ENCODE peak calls at places on chromosomes 16 and 17, in ten cellular contexts. One of them, this sample, is unnamed. For H3K4me1, the result is how much of the 10 kb centered on the place peaks cover.

GRCh38 chr17:75832652-75833400 is 11.4 kb downstream of the UNC13D start:
- DNase-seq in K562: no peak
- DNase-seq in GM12878: no peak
- DNase-seq in SK-N-SH: no peak
- DNase-seq in sigmoid colon: no peak
- DNase-seq in transverse colon: no peak
- DNase-seq in stomach: no peak
- DNase-seq in H1: no peak
- DNase-seq in upper lobe of left lung: no peak
- DNase-seq in esophagus muscularis mucosa: no peak
- DNase-seq in this sample: no peak

GRCh38 chr16:67786491-67786890 is 19.9 kb downstream of the RANBP10 start:
- DNase-seq in K562: no peak
- DNase-seq in GM12878: peak
- DNase-seq in SK-N-SH: no peak
- DNase-seq in sigmoid colon: no peak
- DNase-seq in transverse colon: no peak
- DNase-seq in stomach: no peak
- DNase-seq in H1: no peak
- DNase-seq in upper lobe of left lung: no peak
- DNase-seq in esophagus muscularis mucosa: no peak
- DNase-seq in this sample: no peak

GRCh38 chr17:11986939-11987329 is 10.3 kb downstream of the ZNF18 start:
- DNase-seq in K562: peak
- DNase-seq in GM12878: no peak
- DNase-seq in SK-N-SH: peak
- DNase-seq in sigmoid colon: no peak
- DNase-seq in transverse colon: no peak
- DNase-seq in stomach: no peak
- DNase-seq in H1: no peak
- DNase-seq in upper lobe of left lung: no peak
- DNase-seq in esophagus muscularis mucosa: no peak
- DNase-seq in this sample: no peak

GRCh38 chr16:61836804-61837398 is 199.3 kb downstream of the CDH8 start:
- DNase-seq in K562: no peak
- DNase-seq in GM12878: no peak
- DNase-seq in SK-N-SH: no peak
- DNase-seq in sigmoid colon: no peak
- DNase-seq in transverse colon: no peak
- DNase-seq in stomach: no peak
- DNase-seq in H1: no peak
- DNase-seq in upper lobe of left lung: no peak
- DNase-seq in esophagus muscularis mucosa: no peak
- DNase-seq in this sample: no peak

GRCh38 chr16:50269769-50270509 is 3.6 kb downstream of the ADCY7 start:
- DNase-seq in K562: no peak
- DNase-seq in GM12878: no peak
- DNase-seq in SK-N-SH: peak
- DNase-seq in sigmoid colon: peak
- DNase-seq in transverse colon: no peak
- DNase-seq in stomach: no peak
- DNase-seq in H1: no peak
- DNase-seq in upper lobe of left lung: no peak
- DNase-seq in esophagus muscularis mucosa: no peak
- DNase-seq in this sample: no peak

GRCh38 chr17:59377410-59377809 is 46.0 kb downstream of the YPEL2 start:
- DNase-seq in K562: no peak
- DNase-seq in GM12878: no peak
- DNase-seq in SK-N-SH: peak
- DNase-seq in sigmoid colon: peak
- DNase-seq in transverse colon: no peak
- DNase-seq in stomach: no peak
- DNase-seq in H1: no peak
- DNase-seq in upper lobe of left lung: no peak
- DNase-seq in esophagus muscularis mucosa: no peak
- DNase-seq in this sample: no peak

GRCh38 chr17:17121162-17121561 is 78.9 kb downstream of the MPRIP start:
- DNase-seq in K562: no peak
- DNase-seq in GM12878: no peak
- DNase-seq in SK-N-SH: no peak
- DNase-seq in sigmoid colon: no peak
- DNase-seq in transverse colon: peak
- DNase-seq in stomach: no peak
- DNase-seq in H1: no peak
- DNase-seq in upper lobe of left lung: no peak
- DNase-seq in esophagus muscularis mucosa: no peak
- DNase-seq in this sample: no peak

GRCh38 chr16:52597073-52597771 is 50.3 kb upstream of the TOX3 start:
- DNase-seq in K562: no peak
- DNase-seq in GM12878: no peak
- DNase-seq in SK-N-SH: no peak
- DNase-seq in sigmoid colon: no peak
- DNase-seq in transverse colon: no peak
- DNase-seq in stomach: no peak
- DNase-seq in H1: no peak
- DNase-seq in upper lobe of left lung: no peak
- DNase-seq in esophagus muscularis mucosa: no peak
- DNase-seq in this sample: no peak

GRCh38 chr17:1298616-1299015 is 19.2 kb downstream of the TRARG1 start:
- DNase-seq in K562: peak
- DNase-seq in GM12878: no peak
- DNase-seq in SK-N-SH: no peak
- DNase-seq in sigmoid colon: no peak
- DNase-seq in transverse colon: no peak
- DNase-seq in stomach: no peak
- DNase-seq in H1: peak
- DNase-seq in upper lobe of left lung: peak
- DNase-seq in esophagus muscularis mucosa: no peak
- DNase-seq in this sample: no peak

GRCh38 chr16:83113317-83113716 is 486.5 kb downstream of the CDH13 start:
- DNase-seq in K562: peak
- DNase-seq in GM12878: no peak
- DNase-seq in SK-N-SH: peak
- DNase-seq in sigmoid colon: no peak
- DNase-seq in transverse colon: no peak
- DNase-seq in stomach: no peak
- DNase-seq in H1: no peak
- DNase-seq in upper lobe of left lung: no peak
- DNase-seq in esophagus muscularis mucosa: no peak
- DNase-seq in this sample: no peak

GRCh38 chr17:58097384-58098088 is 14.3 kb downstream of the DYNLL2 start:
- DNase-seq in K562: no peak
- DNase-seq in GM12878: no peak
- DNase-seq in SK-N-SH: no peak
- DNase-seq in sigmoid colon: no peak
- DNase-seq in transverse colon: no peak
- DNase-seq in stomach: no peak
- DNase-seq in H1: no peak
- DNase-seq in upper lobe of left lung: no peak
- DNase-seq in esophagus muscularis mucosa: peak
- DNase-seq in this sample: no peak

GRCh38 chr16:8846401-8846932 is 22.3 kb downstream of the CARHSP1 start:
- DNase-seq in K562: no peak
- DNase-seq in GM12878: no peak
- DNase-seq in SK-N-SH: peak
- DNase-seq in sigmoid colon: no peak
- DNase-seq in transverse colon: no peak
- DNase-seq in stomach: no peak
- DNase-seq in H1: no peak
- DNase-seq in upper lobe of left lung: no peak
- DNase-seq in esophagus muscularis mucosa: no peak
- DNase-seq in this sample: no peak

GRCh38 chr16:80027007-80027965 is 426.7 kb upstream of the MAF start:
- DNase-seq in K562: peak
- DNase-seq in GM12878: peak
- DNase-seq in SK-N-SH: no peak
- DNase-seq in sigmoid colon: peak
- DNase-seq in transverse colon: peak
- DNase-seq in stomach: peak
- DNase-seq in H1: peak
- DNase-seq in upper lobe of left lung: peak
- DNase-seq in esophagus muscularis mucosa: no peak
- DNase-seq in this sample: peak

GRCh38 chr17:67519801-67520251 is 142.7 kb downstream of the PITPNC1 start:
- DNase-seq in K562: no peak
- DNase-seq in GM12878: no peak
- DNase-seq in SK-N-SH: no peak
- DNase-seq in sigmoid colon: no peak
- DNase-seq in transverse colon: no peak
- DNase-seq in stomach: no peak
- DNase-seq in H1: peak
- DNase-seq in upper lobe of left lung: no peak
- DNase-seq in esophagus muscularis mucosa: no peak
- DNase-seq in this sample: no peak

GRCh38 chr16:68037820-68038597 is 14.9 kb downstream of the DUS2 start:
- DNase-seq in K562: no peak
- DNase-seq in GM12878: peak
- DNase-seq in SK-N-SH: no peak
- DNase-seq in sigmoid colon: peak
- DNase-seq in transverse colon: no peak
- DNase-seq in stomach: no peak
- DNase-seq in H1: no peak
- DNase-seq in upper lobe of left lung: no peak
- DNase-seq in esophagus muscularis mucosa: no peak
- DNase-seq in this sample: no peak

GRCh38 chr16:88558457-88559442 is 11.5 kb upstream of the ZC3H18 start:
- DNase-seq in K562: peak
- DNase-seq in GM12878: no peak
- DNase-seq in SK-N-SH: peak
- DNase-seq in sigmoid colon: peak
- DNase-seq in transverse colon: peak
- DNase-seq in stomach: peak
- DNase-seq in H1: no peak
- DNase-seq in upper lobe of left lung: no peak
- DNase-seq in esophagus muscularis mucosa: no peak
- DNase-seq in this sample: no peak

GRCh38 chr16:14487579-14487978 is 142.5 kb downstream of the PARN start:
- DNase-seq in K562: no peak
- DNase-seq in GM12878: no peak
- DNase-seq in SK-N-SH: peak
- DNase-seq in sigmoid colon: no peak
- DNase-seq in transverse colon: peak
- DNase-seq in stomach: no peak
- DNase-seq in H1: no peak
- DNase-seq in upper lobe of left lung: no peak
- DNase-seq in esophagus muscularis mucosa: peak
- DNase-seq in this sample: no peak

GRCh38 chr17:67289174-67289876 is 44.3 kb upstream of the HELZ start:
- DNase-seq in K562: no peak
- DNase-seq in GM12878: no peak
- DNase-seq in SK-N-SH: no peak
- DNase-seq in sigmoid colon: peak
- DNase-seq in transverse colon: peak
- DNase-seq in stomach: peak
- DNase-seq in H1: no peak
- DNase-seq in upper lobe of left lung: no peak
- DNase-seq in esophagus muscularis mucosa: peak
- DNase-seq in this sample: peak

DNA sequence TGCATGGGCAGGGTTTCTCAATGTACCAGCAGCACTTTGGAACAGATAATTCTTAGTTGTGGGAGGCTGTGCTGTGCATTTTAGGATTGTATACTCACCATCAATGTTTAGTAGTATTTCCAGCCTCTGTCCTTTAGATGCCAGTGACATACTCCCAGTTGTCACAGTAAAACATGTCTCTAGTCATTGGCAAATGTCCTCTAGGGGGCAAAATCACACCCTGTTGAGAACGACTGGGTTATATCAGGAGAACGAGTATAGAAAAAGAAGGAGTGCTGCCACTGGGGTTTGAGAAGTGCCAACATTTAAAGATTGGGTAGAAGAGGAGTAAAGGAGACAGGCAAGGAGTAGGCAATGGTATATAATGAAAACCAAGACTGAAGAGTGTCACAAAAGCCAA is 37.9 kb upstream of the SMIM36 start:
- DNase-seq in K562: no peak
- DNase-seq in GM12878: no peak
- DNase-seq in SK-N-SH: no peak
- DNase-seq in sigmoid colon: no peak
- DNase-seq in transverse colon: no peak
- DNase-seq in stomach: no peak
- DNase-seq in H1: no peak
- DNase-seq in upper lobe of left lung: no peak
- DNase-seq in esophagus muscularis mucosa: no peak
- DNase-seq in this sample: no peak
- TF ChIP-seq EP300 in K562: no peak
- TF ChIP-seq EP300 in GM12878: no peak
- TF ChIP-seq EP300 in SK-N-SH: no peak
- TF ChIP-seq EP300 in sigmoid colon: no peak
- TF ChIP-seq EP300 in transverse colon: no peak
- TF ChIP-seq EP300 in stomach: no peak
- TF ChIP-seq EP300 in H1: no peak
- TF ChIP-seq EP300 in upper lobe of left lung: no peak
- TF ChIP-seq EP300 in esophagus muscularis mucosa: no peak
- TF ChIP-seq EP300 in this sample: no peak

DNA sequence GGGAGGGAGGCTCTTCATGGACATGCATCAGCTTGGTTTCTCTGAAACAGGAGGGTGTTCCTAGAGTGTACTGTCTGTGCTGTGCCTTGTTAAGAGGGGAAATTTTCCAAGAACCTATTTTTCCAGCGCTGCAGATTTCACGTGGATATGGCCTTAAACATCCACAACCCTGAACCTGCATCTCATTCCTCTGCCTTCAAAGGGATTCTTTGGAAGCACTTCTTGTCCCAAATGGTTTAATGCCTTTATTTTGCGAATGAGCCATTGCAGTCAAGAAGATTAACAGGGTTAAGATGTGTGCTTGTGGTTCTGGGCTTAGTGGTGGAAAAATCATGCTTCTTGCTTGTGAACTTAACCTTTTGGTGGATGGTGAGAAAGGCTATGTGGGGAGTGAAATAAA is 161.2 kb downstream of the XYLT1 start:
- DNase-seq in K562: no peak
- DNase-seq in GM12878: no peak
- DNase-seq in SK-N-SH: no peak
- DNase-seq in sigmoid colon: no peak
- DNase-seq in transverse colon: no peak
- DNase-seq in stomach: no peak
- DNase-seq in H1: no peak
- DNase-seq in upper lobe of left lung: no peak
- DNase-seq in esophagus muscularis mucosa: no peak
- DNase-seq in this sample: no peak
- H3K4me1 ChIP-seq in K562: under half
- H3K4me1 ChIP-seq in GM12878: under half
- H3K4me1 ChIP-seq in SK-N-SH: under half
- H3K4me1 ChIP-seq in sigmoid colon: under half
- H3K4me1 ChIP-seq in transverse colon: under half
- H3K4me1 ChIP-seq in stomach: half or more
- H3K4me1 ChIP-seq in H1: under half
- H3K4me1 ChIP-seq in upper lobe of left lung: under half
- H3K4me1 ChIP-seq in esophagus muscularis mucosa: half or more
- H3K4me1 ChIP-seq in this sample: under half

GRCh38 chr17:82051776-82052637 is at the start of the genes GPS1 and RFNG:
- DNase-seq in K562: peak
- DNase-seq in GM12878: no peak
- DNase-seq in SK-N-SH: peak
- DNase-seq in sigmoid colon: peak
- DNase-seq in transverse colon: peak
- DNase-seq in stomach: peak
- DNase-seq in H1: no peak
- DNase-seq in upper lobe of left lung: peak
- DNase-seq in esophagus muscularis mucosa: no peak
- DNase-seq in this sample: no peak
- TF ChIP-seq POLR2AphosphoS5 in K562: no peak
- TF ChIP-seq POLR2AphosphoS5 in GM12878: no peak
- TF ChIP-seq POLR2AphosphoS5 in SK-N-SH: peak
- TF ChIP-seq POLR2AphosphoS5 in sigmoid colon: peak
- TF ChIP-seq POLR2AphosphoS5 in transverse colon: peak
- TF ChIP-seq POLR2AphosphoS5 in stomach: peak
- TF ChIP-seq POLR2AphosphoS5 in H1: no peak
- TF ChIP-seq POLR2AphosphoS5 in upper lobe of left lung: peak
- TF ChIP-seq POLR2AphosphoS5 in esophagus muscularis mucosa: peak
- TF ChIP-seq POLR2AphosphoS5 in this sample: no peak

GRCh38 chr17:273994-274832 is 78.4 kb downstream of the RPH3AL start:
- DNase-seq in K562: no peak
- DNase-seq in GM12878: no peak
- DNase-seq in SK-N-SH: no peak
- DNase-seq in sigmoid colon: peak
- DNase-seq in transverse colon: no peak
- DNase-seq in stomach: peak
- DNase-seq in H1: no peak
- DNase-seq in upper lobe of left lung: no peak
- DNase-seq in esophagus muscularis mucosa: no peak
- DNase-seq in this sample: peak
- TF ChIP-seq EP300 in K562: no peak
- TF ChIP-seq EP300 in GM12878: no peak
- TF ChIP-seq EP300 in SK-N-SH: no peak
- TF ChIP-seq EP300 in sigmoid colon: no peak
- TF ChIP-seq EP300 in transverse colon: no peak
- TF ChIP-seq EP300 in stomach: no peak
- TF ChIP-seq EP300 in H1: no peak
- TF ChIP-seq EP300 in upper lobe of left lung: no peak
- TF ChIP-seq EP300 in esophagus muscularis mucosa: no peak
- TF ChIP-seq EP300 in this sample: no peak

This sample was measured in suprapubic skin.